ENCODE peak calls at places on chromosomes 6 and 20, in four cellular contexts. U, G, N and L are unnamed samples.

GRCh38 chr6:44951253-44951656 is 376.9 kb upstream of the RUNX2 start:
- DNase-seq in U (no peak), G (no peak), N (no peak), L (no peak)

GRCh38 chr20:32749914-32750637 is 6.8 kb upstream of the COMMD7 start:
- DNase-seq in U (no peak), G (no peak), N (no peak), L (no peak)

GRCh38 chr6:30840084-30840921 is 44.0 kb upstream of the DDR1 start:
- DNase-seq in U (no peak), G (no peak), N (no peak), L (no peak)

GRCh38 chr20:61927193-61927825 is 138.4 kb downstream of the TAF4 start:
- DNase-seq in U (no peak), G (no peak), N (no peak), L (no peak)

GRCh38 chr6:161961046-161961445 is 687.2 kb upstream of the AGPAT4 start:
- DNase-seq in U (no peak), G (no peak), N (no peak), L (no peak)

GRCh38 chr6:163620101-163620500 is 205.6 kb downstream of the QKI start:
- DNase-seq in U (no peak), G (no peak), N (no peak), L (no peak)

GRCh38 chr20:48354320-48355263 is 473.2 kb downstream of the PREX1 start:
- DNase-seq in U (no peak), G (no peak), N (no peak), L (no peak)

GRCh38 chr6:7914991-7915789 is 4.6 kb upstream of the TXNDC5 start:
- DNase-seq in U (no peak), G (no peak), N (no peak), L (no peak)

GRCh38 chr20:16528078-16528477 is 45.2 kb downstream of the KIF16B start:
- DNase-seq in U (no peak), G (no peak), N (no peak), L (no peak)

GRCh38 chr20:46752639-46753235 is 43.3 kb downstream of the SLC2A10 start:
- DNase-seq in U (peak), G (peak), N (no peak), L (no peak)

GRCh38 chr20:36631651-36632050 is 14.3 kb downstream of the SLA2 start:
- DNase-seq in U (no peak), G (no peak), N (no peak), L (no peak)

GRCh38 chr6:6811151-6812002 is 222.9 kb downstream of the LY86 start:
- DNase-seq in U (no peak), G (no peak), N (no peak), L (no peak)